ENCODE peak calls at places on chromosomes 7 and 10, in nine cellular contexts. K is left ventricle myocardium inferior; Y is prostate gland; I is BE2C; A is fibroblast of lung; T is colonic mucosa; M is spleen; Z is stomach; R is CD4-positive, alpha-beta T cell. O is an unnamed sample. For H3K27me3, the result is how much of the 10 kb centered on the place peaks cover.

GRCh38 chr7:87210506-87210905 is 9.0 kb downstream of the TMEM243 start:
- DNase-seq in T (no peak), Y (no peak), R (no peak), Z (no peak), M (no peak), K (no peak), I (peak), A (no peak), O (no peak)

GRCh38 chr10:27525819-27526218 is 21.7 kb downstream of the RAB18 start:
- DNase-seq in K (no peak), I (no peak), M (no peak), Z (no peak), T (no peak), Y (no peak), R (no peak), A (peak), O (no peak)

GRCh38 chr7:39702133-39702532 is 78.8 kb downstream of the RALA start:
- DNase-seq in Z (no peak), R (no peak), A (no peak), Y (no peak), I (no peak), M (no peak), T (no peak), K (no peak), O (peak)

GRCh38 chr10:34861293-34862004 is 46.4 kb upstream of the PARD3 start:
- DNase-seq in A (peak), Y (peak), T (peak), M (no peak), Z (peak), K (peak), I (no peak), R (no peak), O (peak)

GRCh38 chr7:47314728-47315601 is 266.9 kb downstream of the TNS3 start:
- DNase-seq in A (peak), K (peak), Z (no peak), T (peak), M (no peak), R (no peak), Y (no peak), I (no peak), O (no peak)

GRCh38 chr10:78188459-78188858 is 154.8 kb downstream of the RPS24 start:
- DNase-seq in Z (no peak), A (no peak), K (no peak), M (peak), Y (no peak), R (no peak), T (no peak), I (no peak), O (no peak)

GRCh38 chr10:130631139-130631864 is 495.1 kb downstream of the GLRX3 start:
- DNase-seq in K (no peak), T (peak), M (no peak), Z (no peak), Y (no peak), A (no peak), I (no peak), R (no peak), O (no peak)

GRCh38 chr7:92740713-92741126 is 95.7 kb downstream of the CDK6 start:
- DNase-seq in I (no peak), R (no peak), K (no peak), Y (no peak), Z (no peak), M (no peak), T (no peak), A (peak), O (peak)

GRCh38 chr10:60733189-60733815 is 45.0 kb upstream of the CDK1 start:
- DNase-seq in Y (peak), I (peak), K (no peak), R (peak), M (peak), T (peak), Z (peak), A (peak), O (peak)

GRCh38 chr10:59906417-59907202 is at the start of gene CCDC6:
- DNase-seq in M (peak), K (peak), A (peak), I (peak), T (peak), R (peak), Z (peak), Y (peak), O (peak)

GRCh38 chr7:149489391-149490024 is 8.1 kb downstream of the ZNF746 start:
- DNase-seq in M (no peak), I (no peak), K (no peak), A (no peak), R (no peak), T (no peak), Z (no peak), Y (no peak), O (peak)

GRCh38 chr7:132123763-132124162 is 452.5 kb downstream of the PLXNA4 start:
- DNase-seq in M (no peak), I (no peak), T (no peak), Y (no peak), A (no peak), K (no peak), R (no peak), Z (no peak), O (no peak)

GRCh38 chr7:82442492-82443043 is 1.0 kb downstream of the CACNA2D1 start:
- DNase-seq in I (peak), A (peak), R (no peak), M (no peak), Y (peak), T (no peak), K (peak), Z (no peak), O (peak)

GRCh38 chr10:92965314-92965713 is 95.3 kb upstream of the CYP26C1 start:
- DNase-seq in R (no peak), T (no peak), A (peak), Z (no peak), M (no peak), Y (no peak), K (no peak), I (no peak), O (peak)

GRCh38 chr10:128058746-128059125 is 67.5 kb downstream of the MKI67 start:
- DNase-seq in K (no peak), A (no peak), R (no peak), Z (no peak), Y (no peak), T (no peak), I (no peak), M (peak), O (no peak)

GRCh38 chr10:74883428-74883827 is 57.0 kb downstream of the KAT6B start:
- DNase-seq in R (no peak), T (no peak), A (no peak), Y (no peak), M (no peak), K (no peak), I (no peak), Z (no peak), O (no peak)

GRCh38 chr10:72285972-72286521 is 12.3 kb downstream of the DDIT4 start:
- DNase-seq in A (no peak), R (no peak), I (no peak), K (no peak), Z (no peak), M (no peak), T (no peak), Y (no peak), O (no peak)

GRCh38 chr7:55230014-55230413 is 135.1 kb upstream of the LANCL2 start:
- DNase-seq in I (no peak), R (no peak), Z (no peak), M (no peak), T (no peak), A (no peak), Y (no peak), K (no peak), O (no peak)

GRCh38 chr7:55224111-55224510 is 141.0 kb upstream of the LANCL2 start:
- DNase-seq in R (no peak), M (no peak), T (no peak), A (no peak), Y (no peak), Z (no peak), K (no peak), I (no peak), O (no peak)

GRCh38 chr7:55223023-55223422 is 142.1 kb upstream of the LANCL2 start:
- DNase-seq in M (no peak), T (no peak), I (no peak), R (no peak), Z (no peak), K (no peak), Y (no peak), A (no peak), O (no peak)

GRCh38 chr7:55224810-55225209 is 140.3 kb upstream of the LANCL2 start:
- DNase-seq in T (no peak), Z (no peak), M (no peak), K (no peak), A (no peak), I (no peak), Y (no peak), R (no peak), O (no peak)
- H3K27me3 ChIP-seq in T (under half), Z (under half), M (under half), K (under half), A (under half), I (under half), Y (under half), R (under half), O (under half)

GRCh38 chr7:152556013-152556412 is 119.9 kb downstream of the XRCC2 start:
- DNase-seq in Z (no peak), I (no peak), Y (no peak), T (no peak), R (no peak), M (no peak), K (no peak), A (no peak), O (no peak)
- TF ChIP-seq CTCF in Z (no peak), I (no peak), Y (no peak), T (no peak), R (no peak), M (no peak), K (no peak), A (no peak), O (no peak)

GRCh38 chr7:116988363-116988989 is 35.2 kb downstream of the ST7 start:
- DNase-seq in Z (no peak), A (no peak), R (no peak), T (no peak), M (no peak), I (no peak), K (no peak), Y (no peak), O (no peak)
- H3K27me3 ChIP-seq in Z (under half), A (under half), R (under half), T (under half), M (under half), I (under half), K (under half), Y (under half), O (under half)

DNA sequence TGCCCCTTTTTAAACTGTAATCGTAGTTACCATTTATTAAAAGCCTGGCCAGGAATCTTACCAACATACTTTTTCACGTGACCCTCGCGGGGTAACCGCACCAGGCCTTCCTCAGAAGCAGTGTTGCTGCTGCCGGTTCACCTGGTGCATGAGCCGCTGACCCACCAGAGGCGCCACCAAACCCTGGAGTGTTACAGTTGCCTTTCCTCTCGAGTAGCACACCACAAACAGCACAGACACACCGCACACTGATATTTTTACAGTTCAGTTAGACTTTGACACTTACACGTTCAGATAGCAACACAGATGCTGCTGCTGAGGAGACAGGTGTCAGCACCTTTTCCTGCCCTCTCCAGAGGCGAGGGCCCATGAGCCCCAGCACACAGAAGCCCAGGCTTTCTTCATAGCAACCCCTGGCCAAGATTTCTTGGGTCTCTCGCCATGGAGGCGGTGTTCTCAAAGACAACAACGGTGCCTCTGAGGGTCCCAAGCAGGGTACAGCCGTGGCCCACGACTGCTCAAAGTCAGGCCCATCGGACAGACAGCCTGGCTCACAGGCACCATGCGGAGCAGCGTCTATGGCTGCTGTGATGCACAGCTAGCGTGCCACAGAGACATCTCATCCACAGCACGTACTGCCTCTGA is 123.1 kb downstream of the DIP2C start:
- DNase-seq in A (no peak), Y (no peak), K (no peak), I (no peak), M (no peak), T (no peak), R (no peak), Z (no peak), O (no peak)
- TF ChIP-seq CTCF in A (no peak), Y (no peak), K (no peak), I (no peak), M (no peak), T (no peak), R (no peak), Z (no peak), O (no peak)

GRCh38 chr7:128206017-128206746 is 34.9 kb upstream of the LEP start:
- DNase-seq in R (no peak), Z (no peak), M (no peak), A (no peak), Y (no peak), T (no peak), K (no peak), I (no peak), O (no peak)
- H3K27me3 ChIP-seq in R (under half), Z (under half), M (under half), A (half or more), Y (under half), T (under half), K (half or more), I (under half), O (under half)

GRCh38 chr7:23055582-23056178 is 41.8 kb upstream of the HYCC1 start:
- DNase-seq in A (peak), Y (peak), M (no peak), R (peak), I (peak), Z (peak), T (peak), K (no peak), O (peak)
- TF ChIP-seq CTCF in A (peak), Y (peak), M (peak), R (peak), I (peak), Z (peak), T (peak), K (peak), O (peak)

GRCh38 chr10:100819424-100819823 is 74.0 kb downstream of the PAX2 start:
- DNase-seq in R (no peak), Y (no peak), I (no peak), Z (no peak), K (no peak), M (no peak), A (no peak), T (no peak), O (no peak)

GRCh38 chr10:100812978-100813377 is 67.6 kb downstream of the PAX2 start:
- DNase-seq in I (no peak), Y (no peak), Z (no peak), T (no peak), K (no peak), M (peak), R (no peak), A (no peak), O (no peak)

GRCh38 chr10:100817268-100817839 is 72.0 kb downstream of the PAX2 start:
- DNase-seq in T (no peak), Y (no peak), A (no peak), K (no peak), R (no peak), M (no peak), I (peak), Z (no peak), O (no peak)

GRCh38 chr10:100814751-100815474 is 69.5 kb downstream of the PAX2 start:
- DNase-seq in R (no peak), K (no peak), T (no peak), Y (no peak), I (no peak), M (no peak), Z (no peak), A (no peak), O (no peak)

DNA sequence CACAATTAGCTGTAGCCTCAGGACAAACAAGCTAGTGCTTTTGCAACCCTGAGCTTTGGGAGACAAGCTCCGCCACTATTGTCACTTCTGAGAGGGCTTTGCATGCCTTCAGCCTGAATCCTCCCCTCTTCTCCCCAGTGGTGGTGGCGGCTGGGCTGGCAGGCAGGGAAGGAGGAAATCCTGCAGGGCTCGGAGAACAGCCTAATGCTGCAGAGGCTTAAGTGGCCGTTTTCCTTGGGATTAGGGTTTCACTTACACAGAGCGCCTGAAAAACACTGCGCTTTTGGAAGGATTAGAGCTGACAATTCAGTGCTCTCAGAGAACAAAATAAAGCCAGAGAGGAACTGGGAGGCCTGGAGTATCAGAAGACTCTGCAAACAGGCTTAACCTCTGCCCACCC is 71.3 kb downstream of the PAX2 start:
- DNase-seq in M (no peak), I (no peak), Z (no peak), Y (no peak), A (no peak), K (no peak), T (no peak), R (no peak), O (no peak)
- H3K27me3 ChIP-seq in M (under half), I (under half), Z (half or more), Y (under half), A (under half), K (half or more), T (under half), R (under half), O (under half)

O was measured in bronchial epithelial cell.